ENCODE peak calls at places on chromosomes 1 and 21, in four cellular contexts. J, R, S and X are unnamed samples.

GRCh38 chr1:66253330-66253921 is 280.5 kb upstream of the SGIP1 start:
- DNase-seq in S (no peak), J (peak; percentile 25), R (peak; percentile 41), X (no peak)

GRCh38 chr1:87956072-87956471 is 627.4 kb downstream of the LMO4 start:
- DNase-seq in J (no peak), S (peak; percentile 33), R (no peak), X (no peak)

GRCh38 chr1:228161866-228162265 is 3.7 kb upstream of the IBA57 start:
- DNase-seq in S (no peak), J (no peak), R (no peak), X (no peak)

GRCh38 chr1:208253177-208253576 is 9.0 kb upstream of the PLXNA2 start:
- DNase-seq in R (no peak), S (no peak), J (no peak), X (no peak)

GRCh38 chr21:17371470-17371869 is 141.4 kb upstream of the CXADR start:
- DNase-seq in R (no peak), S (no peak), J (no peak), X (no peak)

GRCh38 chr1:76933847-76934657 is 66.8 kb downstream of the ST6GALNAC5 start:
- DNase-seq in S (no peak), R (no peak), J (no peak), X (no peak)

GRCh38 chr1:161771973-161772372 is 5.9 kb downstream of the ATF6 start:
- DNase-seq in S (no peak), R (no peak), J (no peak), X (no peak)

GRCh38 chr1:235642021-235642942 is 7.3 kb downstream of the GNG4 start:
- DNase-seq in R (peak; percentile 42), J (no peak), S (no peak), X (no peak)

GRCh38 chr1:183096889-183097288 is 73.7 kb downstream of the LAMC1 start:
- DNase-seq in S (peak; percentile 52), J (peak; percentile 56), R (no peak), X (no peak)

GRCh38 chr1:68421350-68421749 is 28.4 kb downstream of the RPE65 start:
- DNase-seq in S (no peak), R (no peak), J (no peak), X (no peak)

GRCh38 chr1:222892137-222892763 is 77.4 kb downstream of the DISP1 start:
- DNase-seq in J (no peak), R (no peak), S (no peak), X (no peak)

GRCh38 chr1:34827341-34827941 is 32.1 kb downstream of the SMIM12 start:
- DNase-seq in J (no peak), S (no peak), R (no peak), X (no peak)

GRCh38 chr1:38003261-38004250 is 1.8 kb downstream of the FHL3 start:
- DNase-seq in J (no peak), R (no peak), S (peak; percentile 54), X (peak; percentile 96)
- H3K4me3 ChIP-seq in J (no peak overlapping the region), R (peak overlapping the region; percentile 57), S (peak overlapping the region; percentile 56), X (peak overlapping the region; percentile 77)

GRCh38 chr1:60463146-60463545 is 389.6 kb upstream of the C1orf87 start:
- DNase-seq in R (no peak), J (no peak), S (no peak), X (no peak)
- TF ChIP-seq POLR2A in R (no peak), J (no peak), S (no peak), X (no peak)

GRCh38 chr21:45318556-45319341 is 31.1 kb upstream of the POFUT2 start:
- DNase-seq in J (peak; percentile 55), S (peak; percentile 84), R (no peak), X (peak; percentile 49)

GRCh38 chr21:45319461-45320211 is 31.9 kb upstream of the POFUT2 start:
- DNase-seq in S (no peak), R (no peak), J (no peak), X (no peak)

GRCh38 chr21:45317401-45318145 is 29.9 kb upstream of the POFUT2 start:
- DNase-seq in S (peak; percentile 36), R (no peak), J (peak; percentile 3), X (peak; percentile 11)

GRCh38 chr21:45316871-45317400 is 29.2 kb upstream of the POFUT2 start:
- DNase-seq in J (no peak), S (peak; percentile 19), R (no peak), X (peak; percentile 4)

GRCh38 chr21:45318146-45318555 is 30.5 kb upstream of the POFUT2 start:
- DNase-seq in R (no peak), J (no peak), S (no peak), X (no peak)
- H3K4me3 ChIP-seq in R (no peak overlapping the region), J (no peak overlapping the region), S (no peak overlapping the region), X (no peak overlapping the region)

GRCh38 chr1:230694991-230695390 is 18.9 kb downstream of the AGT start:
- DNase-seq in S (no peak), J (no peak), R (no peak), X (no peak)

GRCh38 chr1:230691615-230692014 is 22.3 kb downstream of the AGT start:
- DNase-seq in S (no peak), J (no peak), R (no peak), X (no peak)

GRCh38 chr1:230696722-230697432 is 17.0 kb downstream of the AGT start:
- DNase-seq in R (no peak), S (no peak), J (no peak), X (no peak)

GRCh38 chr1:230693221-230693620 is 20.7 kb downstream of the AGT start:
- DNase-seq in J (no peak), R (no peak), S (no peak), X (no peak)

DNA sequence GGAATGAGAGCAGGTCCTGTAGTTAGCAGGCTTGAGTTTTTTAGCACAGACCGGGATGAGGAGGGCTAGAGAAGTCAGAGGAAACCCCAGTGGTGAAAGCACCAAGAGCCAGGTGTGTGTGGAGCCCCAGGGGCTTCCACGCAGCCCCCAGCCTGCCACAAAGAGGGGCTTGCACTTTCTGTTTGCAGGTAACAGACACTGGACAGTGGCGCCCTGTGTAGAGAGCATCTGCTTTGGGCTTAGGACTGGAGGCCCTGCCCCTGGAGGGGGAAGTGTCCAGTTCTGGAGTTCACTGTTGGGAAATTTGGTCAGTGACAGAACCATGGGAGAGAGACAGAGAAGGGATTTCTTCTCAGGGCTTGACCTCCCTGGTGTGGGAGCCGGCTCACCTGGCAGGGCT is 19.5 kb downstream of the AGT start:
- DNase-seq in J (no peak), S (no peak), R (no peak), X (no peak)
- TF ChIP-seq POLR2A in J (no peak), S (no peak), R (no peak), X (no peak)

GRCh38 chr1:203090667-203091320 is 5.0 kb upstream of the MYOG start:
- DNase-seq in R (no peak), J (no peak), S (no peak), X (no peak)
- H3K4me3 ChIP-seq in R (no peak overlapping the region), J (no peak overlapping the region), S (no peak overlapping the region), X (no peak overlapping the region)

GRCh38 chr1:198490224-198490623 is 50.3 kb downstream of the ATP6V1G3 start:
- DNase-seq in J (no peak), R (no peak), S (no peak), X (no peak)

GRCh38 chr1:198493324-198493723 is 47.2 kb downstream of the ATP6V1G3 start:
- DNase-seq in S (no peak), J (no peak), R (no peak), X (no peak)

GRCh38 chr1:198491596-198491995 is 48.9 kb downstream of the ATP6V1G3 start:
- DNase-seq in J (no peak), S (no peak), R (no peak), X (no peak)

GRCh38 chr1:198492872-198493271 is 47.6 kb downstream of the ATP6V1G3 start:
- DNase-seq in J (no peak), R (no peak), S (no peak), X (no peak)

DNA sequence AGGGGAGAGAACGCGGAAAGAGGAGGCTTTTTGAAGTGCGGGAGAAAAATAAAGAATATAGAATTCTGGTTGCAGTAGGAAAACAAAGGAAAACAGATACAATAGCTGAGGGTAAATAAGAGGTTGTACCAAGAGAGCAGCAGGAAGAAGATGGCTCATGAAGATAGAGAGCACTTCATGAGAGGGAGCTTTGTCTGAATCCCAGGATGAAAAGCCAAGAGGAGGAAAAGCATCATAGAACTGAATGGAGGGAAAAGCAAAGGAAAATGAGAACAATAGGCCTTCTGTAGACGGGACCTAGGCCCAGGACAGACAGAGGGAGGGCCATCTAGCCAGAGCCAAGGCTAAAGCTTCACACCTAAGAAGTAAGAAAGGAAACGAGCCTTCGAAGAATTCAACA is 49.5 kb downstream of the ATP6V1G3 start:
- DNase-seq in J (no peak), S (no peak), R (no peak), X (no peak)
- TF ChIP-seq POLR2A in J (no peak), S (no peak), R (no peak), X (no peak)

GRCh38 chr1:164579346-164579745 is 20.4 kb downstream of the PBX1 start:
- DNase-seq in J (no peak), S (no peak), R (no peak), X (no peak)

GRCh38 chr1:164583835-164584539 is 25.0 kb downstream of the PBX1 start:
- DNase-seq in J (no peak), S (no peak), R (no peak), X (no peak)

GRCh38 chr1:164581762-164582161 is 22.8 kb downstream of the PBX1 start:
- DNase-seq in R (no peak), J (no peak), S (no peak), X (no peak)

GRCh38 chr1:164586619-164587018 is 27.6 kb downstream of the PBX1 start:
- DNase-seq in J (no peak), S (no peak), R (no peak), X (no peak)

DNA sequence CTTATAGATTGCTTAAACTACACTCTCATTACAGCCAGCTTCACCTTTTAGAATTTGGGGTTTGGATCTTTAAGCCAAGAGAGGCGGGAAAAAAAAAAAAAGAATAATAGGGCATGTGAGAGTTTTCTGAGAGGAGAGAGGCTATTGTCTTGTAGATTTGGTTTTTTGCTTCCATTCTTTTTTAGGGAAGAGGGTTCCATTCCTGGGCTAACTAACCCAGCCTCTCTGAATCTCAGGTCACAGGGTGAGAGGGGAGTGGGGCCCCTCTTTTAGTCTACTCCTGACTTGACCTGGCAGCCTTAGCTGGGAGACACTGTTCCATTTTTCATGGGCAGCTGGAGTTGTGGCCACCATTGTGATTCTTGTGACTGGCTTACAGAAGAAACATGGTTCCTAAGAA is 24.2 kb downstream of the PBX1 start:
- DNase-seq in R (no peak), S (no peak), J (no peak), X (no peak)
- H3K4me3 ChIP-seq in R (no peak overlapping the region), S (no peak overlapping the region), J (no peak overlapping the region), X (no peak overlapping the region)

GRCh38 chr1:89966666-89967065 is 28.2 kb upstream of the ZNF326 start:
- DNase-seq in S (no peak), R (no peak), J (no peak), X (no peak)
- TF ChIP-seq POLR2A in S (no peak), R (no peak), J (no peak), X (no peak)